ENCODE peak calls at places on chromosome 11, in eight cellular contexts. H, A, Y, K, Z, F, X and J are unnamed samples.

GRCh38 chr11:72864692-72865655 is 50.8 kb downstream of the ATG16L2 start:
- DNase-seq in H (peak; percentile 67), A (no peak), Y (no peak), K (peak; percentile 84), Z (no peak), F (no peak), X (no peak), J (no peak)

GRCh38 chr11:27423125-27423524 is 49.5 kb downstream of the LGR4 start:
- DNase-seq in H (peak; percentile 89), A (no peak), Y (peak; percentile 79), K (peak; percentile 97), Z (no peak), F (no peak), X (peak; percentile 99), J (no peak)

GRCh38 chr11:74820763-74821162 is 72.1 kb downstream of the RNF169 start:
- DNase-seq in H (peak; percentile 50), A (no peak), Y (peak; percentile 53), K (peak; percentile 87), Z (no peak), F (no peak), X (no peak), J (no peak)

GRCh38 chr11:32469791-32470190 is 34.5 kb upstream of the WT1 start:
- DNase-seq in H (no peak), A (no peak), Y (no peak), K (no peak), Z (no peak), F (no peak), X (no peak), J (no peak)

GRCh38 chr11:79121351-79121750 is 319.5 kb downstream of the TENM4 start:
- DNase-seq in H (no peak), A (no peak), Y (no peak), K (no peak), Z (no peak), F (no peak), X (peak; percentile 83), J (no peak)

GRCh38 chr11:68215524-68216170 is 2.6 kb upstream of the KMT5B start:
- DNase-seq in H (no peak), A (no peak), Y (no peak), K (no peak), Z (no peak), F (no peak), X (no peak), J (no peak)

GRCh38 chr11:88535266-88535665 is 197.7 kb upstream of the CTSC start:
- DNase-seq in H (no peak), A (no peak), Y (no peak), K (no peak), Z (no peak), F (no peak), X (no peak), J (no peak)

GRCh38 chr11:134882671-134883318 is 470.8 kb upstream of the B3GAT1 start:
- DNase-seq in H (no peak), A (no peak), Y (no peak), K (no peak), Z (no peak), F (no peak), X (no peak), J (no peak)

GRCh38 chr11:123302751-123303195 is 107.7 kb upstream of the CLMP start:
- DNase-seq in H (no peak), A (no peak), Y (peak; percentile 77), K (peak; percentile 56), Z (no peak), F (peak; percentile 51), X (no peak), J (no peak)

GRCh38 chr11:76745561-76746207 is 37.5 kb upstream of the TSKU start:
- DNase-seq in H (no peak), A (no peak), Y (no peak), K (no peak), Z (no peak), F (no peak), X (no peak), J (no peak)

GRCh38 chr11:43619863-43620505 is 60.6 kb upstream of the HSD17B12 start:
- DNase-seq in H (no peak), A (no peak), Y (no peak), K (no peak), Z (no peak), F (no peak), X (no peak), J (no peak)

GRCh38 chr11:111417011-111417765 is 38.1 kb upstream of the POU2AF1 start:
- DNase-seq in H (no peak), A (no peak), Y (no peak), K (no peak), Z (no peak), F (peak; percentile 32), X (peak; percentile 73), J (no peak)

GRCh38 chr11:112590778-112591177 is 330.1 kb upstream of the PLET1 start:
- DNase-seq in H (no peak), A (no peak), Y (no peak), K (no peak), Z (no peak), F (no peak), X (no peak), J (no peak)

GRCh38 chr11:68263444-68264035 is 8.2 kb downstream of the C11orf24 start:
- DNase-seq in H (no peak), A (no peak), Y (no peak), K (no peak), Z (no peak), F (no peak), X (no peak), J (no peak)

GRCh38 chr11:127066426-127067090 is 66.0 kb upstream of the KIRREL3 start:
- DNase-seq in H (no peak), A (no peak), Y (no peak), K (no peak), Z (no peak), F (no peak), X (peak; percentile 97), J (no peak)